ENCODE peak calls at places on chromosome 16, in six cellular contexts. H is CD8-positive, alpha-beta memory T cell; E is prostate gland; O is left ventricle myocardium inferior; P is esophagus squamous epithelium; R is lung. B is an unnamed sample.
A peak's percentile ranks its signal among the peaks of the same experiment; 100 is the strongest.

GRCh38 chr16:21301168-21301894 is 23.2 kb upstream of the CRYM start:
- DNase-seq in R (peak; percentile 73), P (no peak), H (no peak), E (peak; percentile 88), O (peak; percentile 68), B (peak; percentile 64)

GRCh38 chr16:81629896-81630631 is 149.0 kb upstream of the PLCG2 start:
- DNase-seq in O (no peak), P (no peak), H (no peak), R (no peak), E (no peak), B (no peak)

GRCh38 chr16:1530883-1531637 is 2.4 kb upstream of the TMEM204 start:
- DNase-seq in H (no peak), R (no peak), E (peak; percentile 21), O (peak; percentile 80), P (no peak), B (peak; percentile 49)

GRCh38 chr16:995087-995486 is 13.5 kb downstream of the SOX8 start:
- DNase-seq in H (no peak), R (no peak), E (no peak), O (no peak), P (no peak), B (no peak)

GRCh38 chr16:2497641-2498040 is 16.1 kb upstream of the ATP6V0C start:
- DNase-seq in H (no peak), R (no peak), E (no peak), O (no peak), P (no peak), B (no peak)

GRCh38 chr16:27231692-27232060 is 28.4 kb downstream of the KDM8 start:
- DNase-seq in E (no peak), O (no peak), R (no peak), P (no peak), H (no peak), B (no peak)

GRCh38 chr16:57540387-57540786 is 2.1 kb upstream of the ADGRG5 start:
- DNase-seq in O (no peak), E (no peak), H (no peak), P (no peak), R (no peak), B (peak; percentile 8)

GRCh38 chr16:83494459-83494858 is 313.3 kb upstream of the HSBP1 start:
- DNase-seq in R (no peak), O (no peak), P (no peak), E (no peak), H (no peak), B (no peak)

GRCh38 chr16:88686062-88686438 is 257 bp downstream of the SNAI3 start:
- DNase-seq in O (no peak), P (no peak), R (no peak), E (no peak), H (peak; percentile 52), B (no peak)

GRCh38 chr16:79943738-79944137 is 343.2 kb upstream of the MAF start:
- DNase-seq in E (no peak), R (no peak), H (no peak), O (no peak), P (no peak), B (no peak)

GRCh38 chr16:56632160-56632847 is at the start of gene MT1M:
- DNase-seq in R (no peak), H (no peak), P (no peak), O (peak; percentile 72), E (peak; percentile 39), B (no peak)

GRCh38 chr16:74778646-74779045 is 4.0 kb upstream of the FA2H start:
- DNase-seq in P (no peak), E (no peak), H (no peak), O (no peak), R (no peak), B (no peak)

GRCh38 chr16:4689864-4690704 is 3.3 kb upstream of the NUDT16L1 start:
- DNase-seq in R (no peak), H (no peak), E (no peak), O (no peak), P (no peak), B (no peak)

GRCh38 chr16:27458196-27458728 is 56.3 kb downstream of the IL21R start:
- DNase-seq in O (no peak), E (peak; percentile 26), P (no peak), R (no peak), H (no peak), B (no peak)

GRCh38 chr16:82031116-82032084 is 3.7 kb upstream of the HSD17B2 start:
- DNase-seq in H (no peak), E (peak; percentile 36), R (no peak), O (no peak), P (no peak), B (no peak)

GRCh38 chr16:46789499-46790414 is 41.2 kb downstream of the C16orf87 start:
- DNase-seq in O (peak; percentile 77), P (peak; percentile 20), E (peak; percentile 73), R (peak; percentile 82), H (peak; percentile 80), B (peak; percentile 84)

GRCh38 chr16:5438591-5438990 is 341.0 kb upstream of the EEF2KMT start:
- DNase-seq in O (no peak), P (no peak), E (no peak), H (no peak), R (no peak), B (no peak)

GRCh38 chr16:85146922-85147651 is 34.8 kb upstream of the CIBAR2 start:
- DNase-seq in P (no peak), H (no peak), R (no peak), E (no peak), O (no peak), B (no peak)
- H3K4me1 ChIP-seq in P (peaks cover 24% of the 10 kb centered on the region), H (no peaks in the 10 kb centered on the region), R (peaks cover 3% of the 10 kb centered on the region), E (peaks cover 6% of the 10 kb centered on the region), O (peaks cover 94% of the 10 kb centered on the region), B (peaks cover 3% of the 10 kb centered on the region)

GRCh38 chr16:87006021-87006420 is 311.2 kb downstream of the C16orf95 start:
- DNase-seq in R (no peak), P (no peak), H (no peak), E (no peak), O (no peak), B (no peak)
- H3K4me1 ChIP-seq in R (no peaks in the 10 kb centered on the region), P (no peaks in the 10 kb centered on the region), H (no peaks in the 10 kb centered on the region), E (no peaks in the 10 kb centered on the region), O (no peaks in the 10 kb centered on the region), B (no peaks in the 10 kb centered on the region)

DNA sequence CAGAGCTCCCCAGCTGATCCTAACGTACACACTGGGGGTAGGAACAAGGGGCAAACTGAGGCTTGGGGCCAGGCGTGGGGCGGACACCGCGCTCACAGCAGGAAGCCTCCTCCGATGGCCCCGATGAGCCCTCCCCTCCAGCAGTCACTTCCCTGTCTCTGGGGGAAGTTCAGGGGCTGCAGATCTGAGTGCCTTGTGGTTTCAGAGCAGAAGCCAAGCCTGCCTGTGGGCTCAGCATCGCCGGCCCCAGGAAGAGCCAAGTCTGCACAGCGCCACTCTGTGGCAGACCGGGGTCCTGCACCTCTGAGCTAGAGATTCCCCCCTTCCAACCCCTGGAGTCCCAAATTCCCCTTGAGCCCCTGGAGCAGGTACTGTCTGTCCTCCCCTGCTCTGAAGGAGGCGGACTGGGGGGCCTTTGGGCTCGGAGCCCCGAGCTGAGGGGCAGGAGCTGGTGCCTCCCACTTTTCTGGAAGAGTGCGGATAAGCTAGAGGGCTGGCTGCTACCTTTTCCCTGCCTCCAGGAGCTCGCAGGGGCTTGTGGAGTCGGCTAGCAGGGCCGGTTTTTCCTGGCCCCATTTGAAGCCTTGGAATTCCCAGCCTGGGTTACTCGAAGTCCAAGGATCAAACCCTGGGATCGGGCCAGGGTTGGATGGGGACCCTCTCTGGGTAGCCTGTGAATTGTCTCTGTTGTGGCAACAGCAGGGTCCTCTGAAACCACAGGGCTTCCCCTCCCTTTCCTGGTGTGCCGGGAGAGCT is 2.9 kb downstream of the GSE1 start:
- DNase-seq in E (no peak), H (peak; percentile 83), P (peak; percentile 39), R (peak; percentile 70), O (peak; percentile 71), B (peak; percentile 87)
- H3K4me1 ChIP-seq in E (peaks cover 31% of the 10 kb centered on the region), H (peaks cover 36% of the 10 kb centered on the region), P (peaks cover 37% of the 10 kb centered on the region), R (peaks cover 4% of the 10 kb centered on the region), O (peaks cover 80% of the 10 kb centered on the region), B (peaks cover 55% of the 10 kb centered on the region)

GRCh38 chr16:19861811-19862327 is 22.8 kb downstream of the GPRC5B start:
- DNase-seq in E (no peak), R (no peak), H (no peak), O (no peak), P (no peak), B (no peak)
- H3K4me1 ChIP-seq in E (no peaks in the 10 kb centered on the region), R (peaks cover 3% of the 10 kb centered on the region), H (no peaks in the 10 kb centered on the region), O (peaks cover 64% of the 10 kb centered on the region), P (no peaks in the 10 kb centered on the region), B (no peaks in the 10 kb centered on the region)

DNA sequence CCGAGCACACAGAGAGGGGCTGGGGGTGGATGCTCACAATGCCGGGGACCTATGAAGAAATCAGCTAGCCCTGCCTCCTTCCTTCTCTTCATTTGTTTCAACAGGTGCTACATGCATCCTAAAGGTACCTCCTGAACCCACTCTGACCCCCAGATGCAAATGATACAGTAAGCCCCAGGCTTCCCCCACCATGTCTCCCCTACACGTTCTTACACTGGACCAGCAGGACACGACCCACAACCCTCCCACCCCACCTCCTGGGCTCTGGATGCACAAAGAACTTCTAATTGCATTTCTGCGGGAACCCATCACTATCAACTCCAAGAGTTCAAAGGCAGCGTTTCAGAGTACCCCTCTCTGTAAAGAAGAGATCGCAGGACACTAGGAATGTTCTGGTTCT is 2.1 kb downstream of the XYLT1 start:
- DNase-seq in P (no peak), R (no peak), H (no peak), O (no peak), E (no peak), B (no peak)
- H3K4me1 ChIP-seq in P (peaks cover 25% of the 10 kb centered on the region), R (no peaks in the 10 kb centered on the region), H (peaks cover 28% of the 10 kb centered on the region), O (peaks cover 24% of the 10 kb centered on the region), E (no peaks in the 10 kb centered on the region), B (peaks cover 43% of the 10 kb centered on the region)

B was measured in adrenal gland.